ENCODE peak calls at places on chromosomes 1 and 21, in seven cellular contexts. C is transverse colon, Q is stomach, U is HepG2, D is esophagus muscularis mucosa, R is SK-N-SH, B is K562. J is an unnamed sample.

GRCh38 chr1:33433509-33434362 is 2.8 kb upstream of the PHC2 start:
- DNase-seq in B (peak), Q (no peak), D (no peak), U (peak), R (no peak), C (peak), J (peak)

GRCh38 chr1:62131093-62131725 is 63.4 kb upstream of the L1TD1 start:
- DNase-seq in U (peak), Q (peak), D (no peak), C (peak), R (peak), B (peak), J (no peak)

GRCh38 chr1:234606731-234607090 is 3.3 kb downstream of the IRF2BP2 start:
- DNase-seq in C (no peak), Q (no peak), U (no peak), B (no peak), R (no peak), D (no peak), J (no peak)

GRCh38 chr1:168135982-168136708 is 585 bp downstream of the GPR161 start:
- DNase-seq in B (peak), U (no peak), R (peak), Q (no peak), C (peak), D (no peak), J (peak)

GRCh38 chr1:199646761-199647160 is 380.7 kb upstream of the NR5A2 start:
- DNase-seq in U (peak), Q (no peak), R (peak), C (no peak), B (no peak), D (no peak), J (no peak)

GRCh38 chr1:223022641-223023473 is 120.2 kb downstream of the TLR5 start:
- DNase-seq in B (no peak), D (no peak), C (no peak), U (no peak), R (peak), Q (no peak), J (no peak)

GRCh38 chr1:223628858-223629257 is 36.6 kb downstream of the CAPN8 start:
- DNase-seq in Q (no peak), U (no peak), D (no peak), B (no peak), C (no peak), R (no peak), J (no peak)

GRCh38 chr1:168466703-168467081 is 77.1 kb downstream of the XCL2 start:
- DNase-seq in Q (no peak), R (no peak), D (no peak), B (no peak), C (no peak), U (no peak), J (no peak)

GRCh38 chr1:116971481-116971880 is 30.1 kb upstream of the CD101 start:
- DNase-seq in U (no peak), Q (no peak), B (no peak), D (peak), R (peak), C (no peak), J (no peak)

GRCh38 chr1:187114788-187115187 is 286.0 kb downstream of the PLA2G4A start:
- DNase-seq in C (no peak), D (no peak), R (no peak), Q (no peak), U (no peak), B (no peak), J (no peak)

GRCh38 chr1:89603651-89604413 is 29.1 kb upstream of the LRRC8C start:
- DNase-seq in Q (no peak), B (no peak), R (no peak), U (no peak), D (no peak), C (no peak), J (no peak)

GRCh38 chr1:52588535-52588934 is 13.6 kb upstream of the GPX7 start:
- DNase-seq in B (no peak), Q (no peak), C (no peak), D (no peak), U (no peak), R (no peak), J (no peak)

GRCh38 chr1:228362884-228363450 is 43.7 kb downstream of the TRIM11 start:
- DNase-seq in R (no peak), C (no peak), Q (no peak), B (no peak), U (no peak), D (no peak), J (peak)

GRCh38 chr1:179231923-179232322 is 2.4 kb upstream of the ABL2 start:
- DNase-seq in C (no peak), U (no peak), D (no peak), Q (no peak), B (peak), R (no peak), J (no peak)

GRCh38 chr1:7929637-7930036 is 11.0 kb downstream of the TNFRSF9 start:
- DNase-seq in Q (no peak), C (no peak), B (no peak), R (no peak), D (no peak), U (no peak), J (no peak)

GRCh38 chr1:5830771-5831599 is 161.2 kb downstream of the NPHP4 start:
- DNase-seq in R (peak), C (no peak), Q (no peak), D (no peak), U (no peak), B (peak), J (no peak)

GRCh38 chr21:40507978-40508377 is 339.0 kb downstream of the DSCAM start:
- DNase-seq in R (no peak), B (no peak), U (peak), Q (no peak), C (no peak), D (no peak), J (no peak)

GRCh38 chr1:24468605-24469004 is 34.0 kb upstream of the RCAN3 start:
- DNase-seq in R (no peak), B (no peak), D (no peak), C (no peak), Q (no peak), U (no peak), J (no peak)

GRCh38 chr1:7045897-7046296 is 260.6 kb downstream of the CAMTA1 start:
- DNase-seq in R (peak), Q (no peak), C (no peak), B (no peak), D (no peak), U (no peak), J (no peak)

GRCh38 chr1:245160288-245160687 is 5.5 kb downstream of the KIF26B start:
- DNase-seq in Q (no peak), C (no peak), D (no peak), R (no peak), U (no peak), B (no peak), J (peak)

GRCh38 chr21:42227909-42228708 is 9.2 kb downstream of the ABCG1 start:
- DNase-seq in C (peak), Q (peak), R (peak), D (peak), U (peak), B (peak), J (peak)

GRCh38 chr1:94418664-94419655 is 771 bp downstream of the ABCD3 start:
- DNase-seq in Q (peak), D (no peak), C (peak), B (peak), U (no peak), R (peak), J (peak)

GRCh38 chr1:41514381-41514780 is 29.9 kb upstream of the EDN2 start:
- DNase-seq in R (peak), B (no peak), D (no peak), U (no peak), C (peak), Q (peak), J (no peak)

GRCh38 chr1:207241164-207241934 is 80.1 kb upstream of the CD55 start:
- DNase-seq in D (no peak), Q (no peak), U (peak), C (no peak), R (no peak), B (no peak), J (no peak)

GRCh38 chr21:28325618-28326017 is 667.1 kb downstream of the LTN1 start:
- DNase-seq in R (no peak), D (no peak), Q (no peak), B (no peak), C (no peak), U (no peak), J (no peak)

GRCh38 chr1:232367293-232367692 is 262.6 kb downstream of the SIPA1L2 start:
- DNase-seq in D (no peak), R (no peak), Q (no peak), U (no peak), B (no peak), C (no peak), J (no peak)

GRCh38 chr1:182527680-182528079 is 61.4 kb downstream of the RNASEL start:
- DNase-seq in U (no peak), B (no peak), C (no peak), D (no peak), Q (no peak), R (no peak), J (no peak)

GRCh38 chr1:17661546-17662157 is 93.5 kb upstream of the ACTL8 start:
- DNase-seq in D (no peak), Q (peak), C (peak), B (peak), R (peak), U (peak), J (peak)

GRCh38 chr1:173475564-173476196 is 1.5 kb upstream of the PRDX6 start:
- DNase-seq in B (peak), C (peak), U (peak), D (no peak), R (peak), Q (no peak), J (no peak)

GRCh38 chr1:31912839-31913239 is 25.3 kb downstream of the PTP4A2 start:
- DNase-seq in U (no peak), C (no peak), Q (no peak), D (no peak), B (no peak), R (no peak), J (no peak)

GRCh38 chr1:175823401-175823800 is 80.0 kb upstream of the TNR start:
- DNase-seq in Q (no peak), D (no peak), B (no peak), U (no peak), C (no peak), R (no peak), J (no peak)

GRCh38 chr1:93584238-93585003 is 97.2 kb downstream of the BCAR3 start:
- DNase-seq in D (no peak), C (no peak), R (no peak), B (no peak), U (no peak), Q (no peak), J (no peak)

GRCh38 chr1:183101841-183102276 is 78.6 kb downstream of the LAMC1 start:
- DNase-seq in R (no peak), Q (no peak), D (no peak), B (no peak), U (no peak), C (no peak), J (no peak)

GRCh38 chr1:177023249-177023648 is 141.3 kb downstream of the ASTN1 start:
- DNase-seq in D (peak), B (no peak), C (no peak), R (no peak), Q (no peak), U (no peak), J (no peak)

GRCh38 chr1:87968259-87968955 is 639.7 kb downstream of the LMO4 start:
- DNase-seq in R (no peak), Q (no peak), U (no peak), B (no peak), C (peak), D (no peak), J (peak)

GRCh38 chr1:74822851-74823443 is 90.0 kb downstream of the TYW3 start:
- DNase-seq in Q (no peak), U (no peak), D (no peak), R (no peak), B (no peak), C (no peak), J (no peak)

GRCh38 chr1:42013881-42014470 is 95.3 kb upstream of the HIVEP3 start:
- DNase-seq in C (no peak), B (no peak), R (no peak), Q (no peak), U (no peak), D (no peak), J (no peak)

GRCh38 chr1:201327687-201328240 is 44.5 kb downstream of the PKP1 start:
- DNase-seq in Q (no peak), C (no peak), R (no peak), D (no peak), U (no peak), B (no peak), J (peak)

GRCh38 chr1:220811695-220812094 is 25.0 kb downstream of the MTARC1 start:
- DNase-seq in Q (no peak), D (no peak), B (no peak), U (no peak), R (no peak), C (no peak), J (no peak)

GRCh38 chr1:220812308-220812707 is 25.6 kb downstream of the MTARC1 start:
- DNase-seq in R (no peak), D (no peak), B (no peak), Q (no peak), U (no peak), C (no peak), J (no peak)

GRCh38 chr1:220810179-220810653 is 23.5 kb downstream of the MTARC1 start:
- DNase-seq in R (peak), D (no peak), Q (peak), B (peak), U (peak), C (peak), J (peak)

GRCh38 chr1:220809704-220810103 is 23.0 kb downstream of the MTARC1 start:
- DNase-seq in C (no peak), D (no peak), R (no peak), Q (no peak), U (no peak), B (no peak), J (no peak)

GRCh38 chr1:220810963-220811362 is 24.2 kb downstream of the MTARC1 start:
- DNase-seq in C (no peak), Q (no peak), U (no peak), D (no peak), B (no peak), R (no peak), J (no peak)
- TF ChIP-seq EP300 in C (no peak), Q (no peak), U (no peak), D (no peak), B (no peak), R (no peak), J (no peak)

DNA sequence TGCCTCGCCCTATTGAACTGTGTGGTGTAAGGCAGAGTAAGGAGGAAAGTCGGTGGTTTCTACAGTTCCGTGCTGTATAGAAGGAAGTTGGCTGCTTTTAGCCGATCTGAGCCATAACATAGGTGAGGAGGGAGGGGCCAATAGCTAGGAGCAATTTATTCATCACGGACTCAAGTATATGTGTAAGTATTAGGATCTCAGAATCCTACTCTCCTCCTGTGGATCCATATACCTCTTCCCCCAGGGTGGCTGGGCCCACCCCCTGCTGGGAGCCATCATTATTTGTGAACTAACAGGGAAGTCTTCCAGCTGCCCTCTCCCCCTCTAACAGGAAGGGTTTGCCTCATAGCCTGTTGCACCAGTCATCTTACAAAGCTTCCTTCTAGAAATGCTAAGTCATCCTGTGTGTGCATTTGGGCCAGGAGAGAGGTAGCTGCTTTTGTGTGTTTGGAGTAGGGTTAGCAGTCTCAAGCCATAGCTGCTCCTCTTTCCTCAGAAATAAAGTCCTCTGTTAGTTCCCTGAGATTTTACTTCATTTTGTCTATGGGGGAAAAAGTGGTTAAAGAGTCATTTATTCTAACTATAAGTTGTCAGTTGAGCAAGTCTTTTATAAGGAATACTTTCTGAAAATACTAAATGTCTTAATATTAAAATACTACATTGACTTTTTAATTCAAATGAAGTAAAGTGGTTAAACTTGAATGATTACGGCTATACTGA is 14.9 kb upstream of the CENPS start:
- DNase-seq in D (no peak), C (peak), U (peak), Q (peak), B (peak), R (no peak), J (peak)
- TF ChIP-seq POLR2AphosphoS5 in D (no peak), C (no peak), U (no peak), Q (peak), B (peak), R (no peak), J (no peak)

GRCh38 chr1:19606817-19607706 is 37.0 kb upstream of the NBL1 start:
- DNase-seq in U (no peak), D (no peak), R (no peak), Q (no peak), B (no peak), C (no peak), J (no peak)
- H3K4me3 ChIP-seq in U (no peak), D (no peak), R (no peak), Q (no peak), B (no peak), C (no peak), J (no peak)

DNA sequence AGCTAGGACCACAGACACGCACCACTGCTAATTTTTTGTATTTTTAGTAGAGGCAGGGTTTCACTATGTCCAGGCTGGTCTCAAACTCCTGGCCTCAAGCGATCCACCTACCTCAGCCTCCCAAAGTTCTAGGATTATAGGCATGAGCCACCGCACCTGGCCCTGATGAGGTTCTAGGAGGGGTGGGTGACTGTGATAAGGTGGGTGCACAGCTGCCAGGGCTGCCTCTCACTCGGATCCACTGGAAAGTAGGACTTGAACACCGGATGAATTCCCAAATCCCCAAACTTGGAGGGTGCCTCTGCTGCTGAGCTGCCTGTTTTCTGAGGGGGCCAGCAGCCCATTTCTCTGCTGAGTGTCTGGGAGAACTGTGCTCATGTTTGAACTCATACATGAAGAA is 68.2 kb upstream of the PARP1 start:
- DNase-seq in B (no peak), C (no peak), D (no peak), U (no peak), Q (no peak), R (no peak), J (no peak)
- TF ChIP-seq EP300 in B (no peak), C (no peak), D (no peak), U (no peak), Q (no peak), R (no peak), J (no peak)

DNA sequence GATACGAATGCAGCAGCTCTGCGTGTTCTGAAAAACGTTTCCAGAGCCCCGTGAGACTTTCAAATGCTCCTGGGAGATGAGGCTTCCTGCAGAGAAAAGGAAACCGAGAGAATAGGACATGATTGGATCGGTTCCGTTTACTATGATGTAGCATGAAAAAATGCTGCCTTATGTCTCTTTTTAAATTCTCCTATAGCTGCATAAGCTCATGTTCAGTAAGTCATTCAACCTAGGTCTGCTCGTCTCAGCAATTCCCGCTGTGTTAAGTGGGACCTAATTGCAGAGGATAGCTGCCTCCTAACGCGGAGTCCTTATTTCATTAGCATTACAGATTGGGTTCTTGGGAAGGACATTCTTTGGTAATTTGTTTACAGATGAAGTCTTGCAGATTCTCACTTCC is 165.3 kb downstream of the GALNT2 start:
- DNase-seq in Q (no peak), U (no peak), C (no peak), R (no peak), D (no peak), B (no peak), J (no peak)
- TF ChIP-seq POLR2AphosphoS5 in Q (no peak), U (no peak), C (no peak), R (no peak), D (no peak), B (no peak), J (no peak)

GRCh38 chr1:90864681-90865080 is 147.6 kb upstream of the BARHL2 start:
- DNase-seq in U (no peak), B (no peak), Q (no peak), R (no peak), D (no peak), C (no peak), J (no peak)

DNA sequence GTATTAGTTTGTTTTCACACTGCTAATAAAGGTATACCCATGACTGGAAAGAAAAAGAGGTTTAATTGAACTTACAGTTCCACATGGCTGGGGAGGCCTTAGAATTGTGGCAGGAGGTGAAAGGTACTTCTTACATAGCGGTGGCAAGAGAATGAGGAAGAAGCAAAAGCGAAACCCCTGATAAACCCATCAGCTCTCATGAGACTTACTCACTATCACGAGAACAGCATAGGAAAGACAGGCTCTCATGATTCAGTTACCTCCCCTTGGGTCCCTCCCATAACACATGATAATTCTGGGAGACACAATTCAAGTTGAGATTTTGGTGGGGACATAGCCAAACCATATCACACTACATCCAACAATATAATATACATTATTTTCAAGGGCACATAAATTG is 145.7 kb upstream of the BARHL2 start:
- DNase-seq in C (no peak), Q (no peak), B (peak), D (no peak), R (no peak), U (no peak), J (no peak)
- H3K4me3 ChIP-seq in C (no peak), Q (no peak), B (no peak), D (no peak), R (no peak), U (no peak), J (no peak)